ENCODE peak calls at places on chromosome 17, in six cellular contexts. G is activated naive CD4-positive, alpha-beta T cell; O is neural crest cell; Y is keratinocyte; M is neuronal stem cell; K is T-helper 2 cell. E is an unnamed sample.

GRCh38 chr17:67349420-67349819 is 17.0 kb downstream of the PSMD12 start:
- DNase-seq in G (no peak), O (no peak), Y (no peak), M (no peak), K (no peak), E (no peak)

GRCh38 chr17:80746262-80746935 is 201.8 kb downstream of the RPTOR start:
- DNase-seq in G (no peak), O (no peak), Y (no peak), M (no peak), K (no peak), E (no peak)

GRCh38 chr17:64614266-64615011 is 47.7 kb downstream of the SMURF2 start:
- DNase-seq in G (no peak), O (no peak), Y (no peak), M (no peak), K (no peak), E (no peak)

GRCh38 chr17:37273419-37274051 is 102.2 kb upstream of the C17orf78 start:
- DNase-seq in G (no peak), O (no peak), Y (no peak), M (no peak), K (no peak), E (no peak)

GRCh38 chr17:82915010-82915696 is 75.3 kb upstream of the ZNF750 start:
- DNase-seq in G (no peak), O (no peak), Y (no peak), M (no peak), K (no peak), E (no peak)

GRCh38 chr17:933168-934083 is 46.1 kb downstream of the NXN start:
- DNase-seq in G (no peak), O (no peak), Y (peak), M (no peak), K (no peak), E (no peak)

GRCh38 chr17:80833952-80834895 is 157.4 kb upstream of the CHMP6 start:
- DNase-seq in G (no peak), O (no peak), Y (no peak), M (no peak), K (no peak), E (no peak)

GRCh38 chr17:66775881-66776400 is 59.0 kb upstream of the CACNG5 start:
- DNase-seq in G (no peak), O (no peak), Y (no peak), M (no peak), K (no peak), E (no peak)

GRCh38 chr17:81049973-81050551 is 15.1 kb downstream of the BAIAP2 start:
- DNase-seq in G (no peak), O (no peak), Y (peak), M (no peak), K (no peak), E (no peak)

GRCh38 chr17:28918295-28918694 is 15.4 kb upstream of the DHRS13 start:
- DNase-seq in G (no peak), O (no peak), Y (no peak), M (no peak), K (no peak), E (no peak)

GRCh38 chr17:688100-688989 is 26.3 kb downstream of the VPS53 start:
- DNase-seq in G (no peak), O (no peak), Y (no peak), M (no peak), K (no peak), E (peak)

E was measured in endothelial cell.